ENCODE peak calls at places on chromosomes 13 and 19, in five cellular contexts. P is fibroblast of the aortic adventitia, S is tibial artery, W is WTC11, K is GM12865. G is an unnamed sample.

GRCh38 chr13:46405457-46405856 is 18.4 kb upstream of the RUBCNL start:
- DNase-seq in P (no peak), S (no peak), W (no peak), K (peak), G (no peak)

GRCh38 chr13:36157475-36157874 is 26.3 kb upstream of the DCLK1 start:
- DNase-seq in P (no peak), S (no peak), W (no peak), K (no peak), G (no peak)

GRCh38 chr13:31835932-31836331 is 96.6 kb downstream of the RXFP2 start:
- DNase-seq in P (peak), S (no peak), W (no peak), K (no peak), G (no peak)

GRCh38 chr13:20997301-20998061 is 63.9 kb downstream of the LATS2 start:
- DNase-seq in P (peak), S (no peak), W (no peak), K (no peak), G (no peak)

GRCh38 chr19:13553880-13554400 is 47.7 kb upstream of the CACNA1A start:
- DNase-seq in P (no peak), S (no peak), W (no peak), K (no peak), G (no peak)

GRCh38 chr13:40377783-40378182 is 288.7 kb downstream of the FOXO1 start:
- DNase-seq in P (peak), S (no peak), W (no peak), K (no peak), G (no peak)

GRCh38 chr19:5717215-5717614 is 2.7 kb downstream of the LONP1 start:
- DNase-seq in P (no peak), S (no peak), W (no peak), K (no peak), G (no peak)

GRCh38 chr13:42986176-42986574 is 5.9 kb downstream of the EPSTI1 start:
- DNase-seq in P (no peak), S (no peak), W (no peak), K (no peak), G (no peak)

GRCh38 chr19:17095141-17095919 is 19.8 kb downstream of the MYO9B start:
- DNase-seq in P (peak), S (peak), W (no peak), K (no peak), G (no peak)

GRCh38 chr13:29713841-29714240 is 118.4 kb upstream of the SLC7A1 start:
- DNase-seq in P (no peak), S (no peak), W (no peak), K (peak), G (no peak)

GRCh38 chr13:65638572-65639168 is 1591.5 kb downstream of the PCDH9 start:
- DNase-seq in P (peak), S (no peak), W (no peak), K (peak), G (no peak)

GRCh38 chr19:1093330-1093729 is 1.8 kb downstream of the POLR2E start:
- DNase-seq in P (no peak), S (no peak), W (no peak), K (no peak), G (no peak)

GRCh38 chr19:2424686-2425621 is 2.4 kb downstream of the TIMM13 start:
- DNase-seq in P (peak), S (no peak), W (peak), K (no peak), G (peak)
- TF ChIP-seq CTCF in P (peak), S (no peak), W (peak), K (no peak), G (peak)

GRCh38 chr13:85798999-85799646 is at the start of gene SLITRK6:
- DNase-seq in P (peak), S (no peak), W (no peak), K (no peak), G (no peak)
- TF ChIP-seq CTCF in P (no peak), S (no peak), W (no peak), K (no peak), G (peak)

GRCh38 chr13:47519626-47520025 is 481.4 kb downstream of the SUCLA2 start:
- DNase-seq in P (no peak), S (no peak), W (no peak), K (no peak), G (no peak)
- TF ChIP-seq CTCF in P (no peak), S (no peak), W (no peak), K (no peak), G (no peak)

DNA sequence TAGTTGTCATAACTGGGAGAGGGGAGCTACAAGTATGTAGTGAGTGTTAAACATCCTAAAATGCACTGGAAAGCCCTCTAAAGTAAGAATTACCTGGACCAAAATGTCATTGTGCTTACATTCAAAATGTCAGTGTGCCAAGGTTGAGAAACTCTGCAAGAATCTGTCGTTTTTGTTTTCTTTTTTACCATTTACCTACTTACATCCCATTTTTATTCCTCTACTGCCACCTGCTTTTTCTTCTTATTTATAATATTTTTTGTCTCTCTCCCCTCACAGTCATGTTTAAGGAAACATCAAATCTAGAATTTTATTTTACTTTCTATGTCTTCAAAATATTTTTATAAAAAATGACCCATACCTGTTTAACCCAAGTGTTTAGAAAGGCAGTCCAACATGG is 226.4 kb downstream of the PCDH17 start:
- DNase-seq in P (no peak), S (no peak), W (no peak), K (no peak), G (no peak)
- TF ChIP-seq CTCF in P (no peak), S (no peak), W (no peak), K (no peak), G (no peak)

DNA sequence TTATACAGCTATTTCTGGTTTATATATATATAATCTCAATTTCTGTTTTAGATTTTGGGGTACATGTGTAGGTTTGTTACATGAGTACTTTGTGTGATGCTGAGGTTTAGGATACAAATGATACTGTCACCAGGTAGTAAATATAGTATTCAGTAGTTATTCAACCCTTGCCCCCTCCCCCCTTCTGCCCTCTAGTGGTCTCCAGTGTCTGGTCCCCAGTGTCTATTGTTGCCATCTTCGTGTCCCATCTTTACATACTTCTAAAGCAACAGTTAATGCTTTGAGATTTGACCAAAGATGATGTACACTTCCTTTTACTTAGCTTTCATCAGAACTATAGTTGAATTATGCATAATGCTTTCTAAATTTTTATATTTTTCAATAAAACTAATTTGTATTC is 1623.4 kb upstream of the PRR20A start:
- DNase-seq in P (no peak), S (no peak), W (peak), K (no peak), G (no peak)
- TF ChIP-seq CTCF in P (no peak), S (no peak), W (peak), K (no peak), G (peak)

GRCh38 chr13:110312669-110313031 is 5.6 kb downstream of the COL4A2 start:
- DNase-seq in P (peak), S (peak), W (no peak), K (no peak), G (no peak)
- TF ChIP-seq CTCF in P (peak), S (no peak), W (no peak), K (no peak), G (no peak)

GRCh38 chr19:40225440-40226305 is 816 bp downstream of the CCNP start:
- DNase-seq in P (peak), S (no peak), W (no peak), K (peak), G (no peak)
- TF ChIP-seq CTCF in P (peak), S (no peak), W (no peak), K (peak), G (no peak)

GRCh38 chr19:41019346-41019745 is 28.3 kb downstream of the CYP2B6 start:
- DNase-seq in P (no peak), S (no peak), W (no peak), K (no peak), G (no peak)

GRCh38 chr19:41025411-41025810 is 34.3 kb downstream of the CYP2B6 start:
- DNase-seq in P (no peak), S (no peak), W (no peak), K (no peak), G (no peak)

GRCh38 chr19:41027273-41027967 is 36.3 kb downstream of the CYP2B6 start:
- DNase-seq in P (no peak), S (no peak), W (no peak), K (no peak), G (no peak)

GRCh38 chr19:41025871-41026270 is 34.8 kb downstream of the CYP2B6 start:
- DNase-seq in P (no peak), S (no peak), W (peak), K (no peak), G (no peak)

GRCh38 chr19:41023193-41023592 is 32.1 kb downstream of the CYP2B6 start:
- DNase-seq in P (no peak), S (no peak), W (no peak), K (no peak), G (no peak)
- TF ChIP-seq CTCF in P (no peak), S (no peak), W (no peak), K (no peak), G (no peak)

DNA sequence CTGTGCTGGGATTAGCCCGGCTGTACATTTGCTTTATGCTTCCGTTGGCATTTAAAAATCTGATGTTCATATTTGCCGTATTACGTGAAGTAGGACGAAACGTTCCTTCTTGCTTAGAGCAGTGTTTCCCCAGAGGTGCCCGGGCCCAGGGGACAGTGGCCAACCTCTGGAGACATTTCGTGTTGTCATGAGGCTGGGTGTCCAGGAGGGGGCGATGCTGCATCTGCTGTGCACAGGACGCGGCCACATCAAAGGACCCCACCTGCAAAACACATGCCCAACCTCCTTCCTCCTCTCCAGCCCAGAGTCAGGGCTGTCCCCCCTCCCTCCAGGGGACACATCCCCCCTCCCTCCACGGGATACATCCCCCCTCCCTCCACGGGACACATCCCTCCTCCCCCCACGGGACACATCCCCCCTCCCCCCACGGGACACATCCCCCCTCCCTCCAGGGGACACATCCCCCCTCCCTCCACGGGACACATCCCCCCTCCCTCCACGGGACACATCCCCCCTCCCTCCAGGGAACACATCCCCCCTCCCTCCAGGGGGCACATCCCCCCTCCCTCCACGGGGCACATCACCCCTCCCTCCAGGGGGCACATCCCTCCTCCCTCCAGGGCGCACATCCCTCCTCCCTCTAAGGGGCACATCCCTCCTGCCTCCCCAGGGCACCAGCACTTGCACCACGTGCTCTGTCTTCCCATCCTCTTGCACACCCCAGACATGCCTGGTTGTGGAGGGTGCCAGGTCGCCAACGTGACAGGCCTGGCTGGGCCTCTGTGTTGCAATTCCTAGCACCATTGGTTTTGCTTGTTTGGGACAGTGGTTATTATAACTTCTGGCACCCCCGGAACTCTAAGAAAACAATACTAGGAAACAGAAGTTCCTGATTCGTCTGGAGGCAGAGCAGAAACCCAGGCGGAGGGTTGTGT is 46.7 kb downstream of the GAS6 start:
- DNase-seq in P (peak), S (peak), W (peak), K (peak), G (no peak)
- TF ChIP-seq CTCF in P (peak), S (peak), W (peak), K (peak), G (peak)

G was measured in osteocyte.